ENCODE peak calls at places on chromosome 3, in nine cellular contexts. F is BE2C; J is transverse colon; U is CD4-positive, alpha-beta memory T cell; G is heart left ventricle; N is mammary epithelial cell; B is neuronal stem cell; P is left ventricle myocardium inferior; A is sigmoid colon. O is an unnamed sample.

GRCh38 chr3:10445561-10445960 is 59.8 kb downstream of the ATP2B2 start:
- DNase-seq in J (no peak), F (no peak), A (no peak), B (no peak), G (no peak), N (no peak), P (no peak), U (no peak), O (no peak)

GRCh38 chr3:47310391-47310790 is 27.6 kb downstream of the KLHL18 start:
- DNase-seq in J (no peak), G (no peak), U (no peak), F (no peak), P (no peak), A (peak; percentile 28), B (no peak), N (no peak), O (no peak)

GRCh38 chr3:129004639-129005295 is 3.7 kb downstream of the EFCC1 start:
- DNase-seq in U (no peak), G (no peak), J (no peak), N (no peak), F (no peak), B (no peak), P (no peak), A (no peak), O (no peak)

GRCh38 chr3:10742031-10742671 is 73.9 kb upstream of the SLC6A11 start:
- DNase-seq in B (no peak), N (no peak), A (no peak), J (no peak), P (no peak), F (no peak), G (no peak), U (no peak), O (no peak)

GRCh38 chr3:169299897-169300296 is 363.6 kb downstream of the MECOM start:
- DNase-seq in A (no peak), J (no peak), F (no peak), N (no peak), P (no peak), G (no peak), U (no peak), B (no peak), O (no peak)

GRCh38 chr3:57006048-57006709 is 54.3 kb upstream of the SPATA12 start:
- DNase-seq in B (no peak), J (no peak), G (no peak), P (no peak), F (no peak), U (no peak), N (no peak), A (no peak), O (no peak)

GRCh38 chr3:167066977-167067843 is 312.9 kb downstream of the ZBBX start:
- DNase-seq in J (no peak), F (no peak), G (no peak), B (no peak), A (no peak), N (no peak), P (no peak), U (no peak), O (peak; percentile 44)

GRCh38 chr3:68249265-68249664 is 594.9 kb upstream of the SUCLG2 start:
- DNase-seq in P (no peak), G (no peak), N (no peak), U (no peak), F (no peak), J (no peak), B (no peak), A (no peak), O (no peak)

GRCh38 chr3:15979490-15979889 is 181.7 kb upstream of the ANKRD28 start:
- DNase-seq in U (no peak), G (no peak), P (no peak), B (no peak), J (no peak), A (no peak), N (no peak), F (no peak), O (no peak)

GRCh38 chr3:12601072-12601471 is 44.2 kb downstream of the MKRN2 start:
- DNase-seq in J (no peak), N (no peak), G (no peak), A (no peak), B (no peak), U (no peak), F (no peak), P (no peak), O (no peak)

GRCh38 chr3:42600958-42601675 is 631 bp downstream of the NKTR start:
- DNase-seq in F (no peak), G (peak; percentile 81), U (peak; percentile 72), B (no peak), N (peak; percentile 81), P (peak; percentile 72), A (peak; percentile 89), J (peak; percentile 72), O (peak; percentile 75)

GRCh38 chr3:194503101-194503531 is 16.3 kb upstream of the ATP13A3 start:
- DNase-seq in J (no peak), F (no peak), B (no peak), G (no peak), N (no peak), U (no peak), A (no peak), P (no peak), O (no peak)

GRCh38 chr3:197736010-197736490 is 654 bp downstream of the RUBCN start:
- DNase-seq in F (peak; percentile 47), J (peak; percentile 51), N (peak; percentile 36), P (no peak), B (no peak), U (peak; percentile 52), G (no peak), A (no peak), O (no peak)

GRCh38 chr3:101780661-101781060 is 1.6 kb downstream of the NXPE3 start:
- DNase-seq in J (no peak), U (no peak), F (peak; percentile 41), N (peak; percentile 76), G (no peak), B (no peak), A (no peak), P (no peak), O (no peak)

GRCh38 chr3:7285502-7285901 is 424.6 kb downstream of the GRM7 start:
- DNase-seq in J (no peak), P (no peak), B (no peak), A (no peak), U (no peak), N (peak; percentile 9), G (no peak), F (peak; percentile 9), O (no peak)

GRCh38 chr3:52880474-52880873 is 16.9 kb downstream of the STIMATE start:
- DNase-seq in G (no peak), P (no peak), F (no peak), B (no peak), J (no peak), U (no peak), N (no peak), A (no peak), O (no peak)

GRCh38 chr3:191255156-191255555 is 56.1 kb downstream of the OSTN start:
- DNase-seq in N (peak; percentile 45), J (no peak), P (no peak), B (no peak), U (no peak), A (no peak), G (no peak), F (no peak), O (no peak)
- H3K4me1 ChIP-seq in N (no peaks in the 10 kb centered on the region), J (no peaks in the 10 kb centered on the region), P (no peaks in the 10 kb centered on the region), B (no peaks in the 10 kb centered on the region), U (no peaks in the 10 kb centered on the region), A (peaks cover 7% of the 10 kb centered on the region), G (no peaks in the 10 kb centered on the region), F (no peaks in the 10 kb centered on the region), O (no peaks in the 10 kb centered on the region)

DNA sequence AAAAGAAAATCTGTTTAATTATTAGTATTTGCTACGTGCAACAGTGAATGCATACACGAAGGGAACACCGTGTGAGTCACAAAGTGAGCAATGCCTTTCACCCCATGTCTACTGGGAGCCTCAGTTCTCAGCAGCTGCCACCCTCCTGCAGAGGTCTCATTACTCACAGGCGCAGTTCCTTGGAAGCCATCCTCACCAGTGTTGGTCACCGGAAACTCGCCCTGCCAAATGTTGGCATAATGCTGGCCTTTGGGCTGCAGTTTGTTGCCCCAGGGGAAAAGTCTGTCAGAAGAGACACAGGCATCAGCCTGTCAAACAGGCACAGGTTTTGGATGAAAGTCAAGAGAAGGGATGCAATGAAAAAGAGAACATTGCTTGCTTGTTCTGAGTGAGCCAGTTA is 50.1 kb downstream of the SUMF1 start:
- DNase-seq in P (no peak), U (no peak), J (no peak), B (no peak), A (no peak), G (no peak), N (peak; percentile 100), F (peak; percentile 84), O (no peak)
- H3K4me1 ChIP-seq in P (peaks cover 16% of the 10 kb centered on the region), U (no peaks in the 10 kb centered on the region), J (no peaks in the 10 kb centered on the region), B (no peaks in the 10 kb centered on the region), A (peaks cover 9% of the 10 kb centered on the region), G (no peaks in the 10 kb centered on the region), N (peaks cover 51% of the 10 kb centered on the region), F (peaks cover 6% of the 10 kb centered on the region), O (no peaks in the 10 kb centered on the region)

DNA sequence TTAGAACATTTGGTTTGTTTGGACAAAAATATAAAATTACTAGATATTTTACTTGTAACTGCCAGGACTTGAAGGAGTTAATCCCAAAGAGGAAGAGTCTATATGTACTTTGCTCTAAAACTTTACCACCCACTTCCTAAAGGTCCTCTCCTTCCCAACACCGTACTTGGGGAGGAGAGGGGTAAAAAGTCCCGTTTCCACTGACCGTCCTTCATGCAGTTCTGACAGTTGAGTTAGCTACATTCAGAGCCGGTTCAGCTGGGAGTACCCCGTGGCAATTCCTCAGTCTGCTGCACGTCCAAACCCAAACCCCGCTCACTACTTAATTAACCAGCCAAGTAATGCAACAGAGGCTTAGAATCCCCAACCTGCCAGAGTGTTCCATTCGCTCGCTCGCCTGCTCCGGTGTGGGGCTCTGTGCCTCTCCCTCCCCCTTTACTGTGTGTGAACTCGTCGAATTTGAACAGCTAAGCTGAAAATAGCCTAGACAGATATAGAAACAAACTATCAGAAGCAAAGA is 519.7 kb downstream of the FOXP1 start:
- DNase-seq in A (no peak), G (peak; percentile 51), N (peak; percentile 79), P (peak; percentile 30), F (no peak), U (peak; percentile 68), B (peak; percentile 33), J (no peak), O (no peak)
- H3K4me1 ChIP-seq in A (peaks cover 64% of the 10 kb centered on the region), G (peaks cover 29% of the 10 kb centered on the region), N (peaks cover 57% of the 10 kb centered on the region), P (peaks cover 88% of the 10 kb centered on the region), F (peaks cover 20% of the 10 kb centered on the region), U (peaks cover 73% of the 10 kb centered on the region), B (peaks cover 15% of the 10 kb centered on the region), J (peaks cover 58% of the 10 kb centered on the region), O (peaks cover 72% of the 10 kb centered on the region)

DNA sequence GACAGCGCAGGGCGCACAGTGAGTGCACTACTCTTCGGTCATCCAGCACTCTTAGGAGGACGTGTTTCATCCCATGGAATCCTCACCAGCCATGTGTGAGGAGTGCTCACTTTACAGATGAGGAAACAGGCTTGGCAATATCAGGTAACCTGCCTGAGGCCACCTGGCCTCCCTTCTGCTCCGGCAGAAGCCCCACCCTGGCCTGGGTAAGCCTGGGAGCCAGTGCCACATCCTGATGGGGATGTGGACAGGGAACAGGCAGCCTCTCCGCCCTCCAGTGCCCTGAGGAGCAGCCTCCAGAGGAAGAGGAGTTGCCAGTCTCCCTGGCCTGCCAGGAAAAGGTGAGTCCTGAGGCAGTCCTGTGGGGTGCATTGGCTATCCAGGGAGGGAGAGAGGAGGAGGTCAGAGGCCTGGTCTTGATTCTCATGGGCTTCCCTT is 39.4 kb upstream of the LIMD1 start:
- DNase-seq in G (no peak), U (no peak), N (peak; percentile 34), F (no peak), A (peak; percentile 55), P (no peak), J (no peak), B (no peak), O (no peak)
- H3K4me1 ChIP-seq in G (peaks cover 44% of the 10 kb centered on the region), U (no peaks in the 10 kb centered on the region), N (peaks cover 50% of the 10 kb centered on the region), F (peaks cover 10% of the 10 kb centered on the region), A (peaks cover 44% of the 10 kb centered on the region), P (peaks cover 80% of the 10 kb centered on the region), J (peaks cover 38% of the 10 kb centered on the region), B (peaks cover 12% of the 10 kb centered on the region), O (peaks cover 56% of the 10 kb centered on the region)